ENCODE peak calls at places on chromosome 12, in five cellular contexts. One of them, this sample, is unnamed.

GRCh38 chr12:109737111-109737510 is 23.5 kb downstream of the FAM222A start:
- DNase-seq in smooth muscle cell of the brain vasculature: no peak
- DNase-seq in glomerular endothelial cell: no peak
- DNase-seq in SW480: no peak
- DNase-seq in LoVo: no peak
- DNase-seq in this sample: no peak

GRCh38 chr12:124655317-124656213 is 88.2 kb upstream of the NCOR2 start:
- DNase-seq in smooth muscle cell of the brain vasculature: peak
- DNase-seq in glomerular endothelial cell: peak
- DNase-seq in SW480: no peak
- DNase-seq in LoVo: no peak
- DNase-seq in this sample: no peak

GRCh38 chr12:92206596-92206995 is 61.0 kb upstream of the BTG1 start:
- DNase-seq in smooth muscle cell of the brain vasculature: no peak
- DNase-seq in glomerular endothelial cell: no peak
- DNase-seq in SW480: peak
- DNase-seq in LoVo: no peak
- DNase-seq in this sample: no peak

GRCh38 chr12:57899010-57899662 is 42.2 kb upstream of the ATP23 start:
- DNase-seq in smooth muscle cell of the brain vasculature: no peak
- DNase-seq in glomerular endothelial cell: no peak
- DNase-seq in SW480: no peak
- DNase-seq in LoVo: no peak
- DNase-seq in this sample: no peak

GRCh38 chr12:78674311-78675085 is 190.1 kb upstream of the SYT1 start:
- DNase-seq in smooth muscle cell of the brain vasculature: no peak
- DNase-seq in glomerular endothelial cell: no peak
- DNase-seq in SW480: no peak
- DNase-seq in LoVo: no peak
- DNase-seq in this sample: no peak

GRCh38 chr12:1993871-1994371 is 10.3 kb downstream of the DCP1B start:
- DNase-seq in smooth muscle cell of the brain vasculature: no peak
- DNase-seq in glomerular endothelial cell: no peak
- DNase-seq in SW480: no peak
- DNase-seq in LoVo: no peak
- DNase-seq in this sample: no peak

GRCh38 chr12:65501935-65502334 is 223.5 kb downstream of the MSRB3 start:
- DNase-seq in smooth muscle cell of the brain vasculature: no peak
- DNase-seq in glomerular endothelial cell: no peak
- DNase-seq in SW480: no peak
- DNase-seq in LoVo: no peak
- DNase-seq in this sample: no peak

GRCh38 chr12:76014007-76014406 is 17.6 kb downstream of the PHLDA1 start:
- DNase-seq in smooth muscle cell of the brain vasculature: no peak
- DNase-seq in glomerular endothelial cell: no peak
- DNase-seq in SW480: no peak
- DNase-seq in LoVo: no peak
- DNase-seq in this sample: no peak

GRCh38 chr12:20361416-20361815 is 6.9 kb upstream of the PDE3A start:
- DNase-seq in smooth muscle cell of the brain vasculature: no peak
- DNase-seq in glomerular endothelial cell: no peak
- DNase-seq in SW480: no peak
- DNase-seq in LoVo: no peak
- DNase-seq in this sample: no peak

GRCh38 chr12:86117711-86118110 is 138.5 kb downstream of the MGAT4C start:
- DNase-seq in smooth muscle cell of the brain vasculature: no peak
- DNase-seq in glomerular endothelial cell: no peak
- DNase-seq in SW480: no peak
- DNase-seq in LoVo: no peak
- DNase-seq in this sample: no peak

This sample was measured in Caki2.